ENCODE peak calls at places on chromosomes 11 and 22, in six cellular contexts. W is activated CD8-positive, alpha-beta memory T cell treated with anti-CD3 and anti-CD28 coated beads for 24 hours; G is Peyer's patch; F is body of pancreas; T is choroid plexus epithelial cell; D is kidney glomerular epithelial cell. L is an unnamed sample.

GRCh38 chr11:17019231-17019630 is 5.0 kb upstream of the PLEKHA7 start:
- DNase-seq in G (no peak), T (no peak), W (no peak), F (no peak), D (no peak), L (no peak)

GRCh38 chr22:30208631-30209603 is 37.6 kb downstream of the LIF start:
- DNase-seq in D (no peak), W (no peak), T (peak; percentile 83), G (peak; percentile 69), F (peak; percentile 64), L (peak; percentile 75)

GRCh38 chr22:46028069-46028991 is 51.4 kb upstream of the WNT7B start:
- DNase-seq in T (no peak), F (no peak), D (no peak), W (no peak), G (peak; percentile 43), L (no peak)

GRCh38 chr11:2578006-2578933 is 121.5 kb downstream of the KCNQ1OT1 start:
- DNase-seq in T (no peak), W (no peak), F (no peak), G (peak; percentile 44), D (no peak), L (peak; percentile 44)

GRCh38 chr11:30196400-30197206 is 34.2 kb upstream of the FSHB start:
- DNase-seq in W (peak; percentile 69), T (peak; percentile 66), F (peak; percentile 69), D (peak; percentile 26), G (peak; percentile 71), L (peak; percentile 80)

GRCh38 chr11:1854949-1855885 is 2.3 kb downstream of the LSP1 start:
- DNase-seq in F (no peak), W (peak; percentile 82), D (no peak), G (no peak), T (no peak), L (no peak)

GRCh38 chr11:22807855-22808558 is 21.6 kb downstream of the SVIP start:
- DNase-seq in F (no peak), G (no peak), D (no peak), W (no peak), T (peak; percentile 44), L (no peak)

GRCh38 chr22:27747396-27748256 is 53.9 kb downstream of the MN1 start:
- DNase-seq in G (no peak), T (no peak), F (no peak), W (no peak), D (no peak), L (no peak)

GRCh38 chr22:47837703-47838102 is 1075.3 kb downstream of the TBC1D22A start:
- DNase-seq in T (peak; percentile 30), D (no peak), F (peak; percentile 14), G (no peak), W (no peak), L (no peak)

GRCh38 chr22:29201722-29202230 is 3.9 kb upstream of the EMID1 start:
- DNase-seq in G (no peak), D (no peak), F (no peak), T (no peak), W (no peak), L (no peak)

GRCh38 chr22:30308518-30309230 is 18.1 kb downstream of the TBC1D10A start:
- DNase-seq in T (peak; percentile 65), D (no peak), G (peak; percentile 84), F (no peak), W (no peak), L (no peak)

GRCh38 chr22:32564170-32565001 is 89.8 kb downstream of the FBXO7 start:
- DNase-seq in T (peak; percentile 49), G (peak; percentile 25), W (no peak), F (no peak), D (peak; percentile 76), L (no peak)

GRCh38 chr22:35900483-35901168 is 128.0 kb downstream of the RBFOX2 start:
- DNase-seq in G (no peak), T (peak; percentile 51), W (no peak), F (no peak), D (no peak), L (no peak)

GRCh38 chr22:37663521-37664140 is 5.1 kb downstream of the PDXP start:
- DNase-seq in D (no peak), G (no peak), F (no peak), W (no peak), T (no peak), L (no peak)

GRCh38 chr11:18772211-18772610 is 19.4 kb downstream of the PTPN5 start:
- DNase-seq in W (no peak), G (no peak), T (no peak), F (no peak), D (no peak), L (no peak)

GRCh38 chr22:22533863-22534262 is 13.8 kb upstream of the ZNF280A start:
- DNase-seq in T (no peak), D (no peak), G (no peak), F (no peak), W (no peak), L (no peak)

GRCh38 chr11:128867277-128867676 is at the start of gene KCNJ1:
- DNase-seq in F (no peak), G (peak; percentile 33), D (no peak), W (no peak), T (no peak), L (no peak)

GRCh38 chr11:10451399-10452116 is 3.5 kb upstream of the AMPD3 start:
- DNase-seq in F (no peak), D (no peak), G (no peak), T (no peak), W (peak; percentile 56), L (no peak)

L was measured in stomach.